ENCODE peak calls at places on chromosome 3, in ten cellular contexts. One of them, this sample, is unnamed.

GRCh38 chr3:106007512-106007911 is 138.7 kb upstream of the CBLB start:
- DNase-seq in testis: no peak
- DNase-seq in HFF-Myc: no peak
- DNase-seq in osteocyte: no peak
- DNase-seq in NB4: no peak
- DNase-seq in A549: no peak
- DNase-seq in fibroblast of lung: no peak
- DNase-seq in K562: no peak
- DNase-seq in neural crest cell: no peak
- DNase-seq in bronchial epithelial cell: no peak
- DNase-seq in this sample: no peak

GRCh38 chr3:5197470-5198312 is 10.2 kb downstream of the EDEM1 start:
- DNase-seq in HFF-Myc: no peak
- DNase-seq in K562: peak; percentile 30
- DNase-seq in bronchial epithelial cell: peak; percentile 82
- DNase-seq in A549: no peak
- DNase-seq in testis: no peak
- DNase-seq in fibroblast of lung: peak; percentile 43
- DNase-seq in osteocyte: no peak
- DNase-seq in neural crest cell: no peak
- DNase-seq in NB4: peak; percentile 73
- DNase-seq in this sample: peak; percentile 68

GRCh38 chr3:15206662-15207576 is 873 bp downstream of the CAPN7 start:
- DNase-seq in A549: peak; percentile 19
- DNase-seq in osteocyte: no peak
- DNase-seq in testis: peak; percentile 55
- DNase-seq in K562: peak; percentile 59
- DNase-seq in fibroblast of lung: peak; percentile 51
- DNase-seq in bronchial epithelial cell: peak; percentile 58
- DNase-seq in HFF-Myc: no peak
- DNase-seq in neural crest cell: peak; percentile 8
- DNase-seq in NB4: peak; percentile 66
- DNase-seq in this sample: peak; percentile 20

GRCh38 chr3:143442761-143443477 is 323.3 kb downstream of the CHST2 start:
- DNase-seq in A549: no peak
- DNase-seq in K562: no peak
- DNase-seq in fibroblast of lung: peak; percentile 58
- DNase-seq in HFF-Myc: no peak
- DNase-seq in neural crest cell: no peak
- DNase-seq in NB4: no peak
- DNase-seq in testis: no peak
- DNase-seq in bronchial epithelial cell: peak; percentile 36
- DNase-seq in osteocyte: no peak
- DNase-seq in this sample: no peak

GRCh38 chr3:140128217-140129137 is 193.5 kb downstream of the CLSTN2 start:
- DNase-seq in fibroblast of lung: no peak
- DNase-seq in HFF-Myc: peak; percentile 7
- DNase-seq in testis: peak; percentile 60
- DNase-seq in osteocyte: no peak
- DNase-seq in neural crest cell: peak; percentile 8
- DNase-seq in K562: peak; percentile 55
- DNase-seq in A549: peak; percentile 10
- DNase-seq in bronchial epithelial cell: peak; percentile 7
- DNase-seq in NB4: peak; percentile 28
- DNase-seq in this sample: peak; percentile 13

GRCh38 chr3:159941043-159941994 is 47.3 kb upstream of the IL12A start:
- DNase-seq in testis: no peak
- DNase-seq in K562: no peak
- DNase-seq in HFF-Myc: no peak
- DNase-seq in fibroblast of lung: peak; percentile 23
- DNase-seq in neural crest cell: no peak
- DNase-seq in NB4: no peak
- DNase-seq in A549: no peak
- DNase-seq in osteocyte: no peak
- DNase-seq in bronchial epithelial cell: peak; percentile 69
- DNase-seq in this sample: peak; percentile 27

GRCh38 chr3:14166877-14167605 is 11.4 kb downstream of the XPC start:
- DNase-seq in bronchial epithelial cell: peak; percentile 66
- DNase-seq in K562: no peak
- DNase-seq in osteocyte: no peak
- DNase-seq in HFF-Myc: no peak
- DNase-seq in NB4: no peak
- DNase-seq in fibroblast of lung: no peak
- DNase-seq in A549: no peak
- DNase-seq in neural crest cell: no peak
- DNase-seq in testis: no peak
- DNase-seq in this sample: no peak

GRCh38 chr3:44584646-44585501 is at the start of gene ZNF660:
- DNase-seq in bronchial epithelial cell: peak; percentile 51
- DNase-seq in neural crest cell: peak; percentile 72
- DNase-seq in K562: peak; percentile 13
- DNase-seq in osteocyte: peak; percentile 91
- DNase-seq in fibroblast of lung: peak; percentile 83
- DNase-seq in NB4: peak; percentile 94
- DNase-seq in testis: peak; percentile 58
- DNase-seq in A549: no peak
- DNase-seq in HFF-Myc: peak; percentile 19
- DNase-seq in this sample: peak; percentile 58

GRCh38 chr3:155233213-155233612 is 60.3 kb downstream of the STRIT1 start:
- DNase-seq in osteocyte: no peak
- DNase-seq in A549: no peak
- DNase-seq in NB4: no peak
- DNase-seq in neural crest cell: no peak
- DNase-seq in bronchial epithelial cell: peak; percentile 62
- DNase-seq in HFF-Myc: no peak
- DNase-seq in fibroblast of lung: peak; percentile 70
- DNase-seq in testis: peak; percentile 80
- DNase-seq in K562: peak; percentile 16
- DNase-seq in this sample: no peak

GRCh38 chr3:20999661-21000060 is 751.3 kb downstream of the ZNF385D start:
- DNase-seq in osteocyte: no peak
- DNase-seq in HFF-Myc: no peak
- DNase-seq in testis: no peak
- DNase-seq in NB4: no peak
- DNase-seq in fibroblast of lung: peak; percentile 67
- DNase-seq in neural crest cell: no peak
- DNase-seq in A549: no peak
- DNase-seq in bronchial epithelial cell: no peak
- DNase-seq in K562: no peak
- DNase-seq in this sample: no peak

GRCh38 chr3:120182613-120183524 is 88.6 kb upstream of the GSK3B start:
- DNase-seq in NB4: peak; percentile 29
- DNase-seq in neural crest cell: no peak
- DNase-seq in A549: no peak
- DNase-seq in bronchial epithelial cell: peak; percentile 49
- DNase-seq in osteocyte: peak; percentile 48
- DNase-seq in fibroblast of lung: no peak
- DNase-seq in K562: peak; percentile 6
- DNase-seq in HFF-Myc: no peak
- DNase-seq in testis: no peak
- DNase-seq in this sample: no peak
- TF ChIP-seq CTCF in NB4: no peak
- TF ChIP-seq CTCF in neural crest cell: no peak
- TF ChIP-seq CTCF in A549: peak; percentile 64
- TF ChIP-seq CTCF in bronchial epithelial cell: peak; percentile 28
- TF ChIP-seq CTCF in osteocyte: peak; percentile 60
- TF ChIP-seq CTCF in fibroblast of lung: peak; percentile 52
- TF ChIP-seq CTCF in K562: peak; percentile 22
- TF ChIP-seq CTCF in HFF-Myc: peak; percentile 37
- TF ChIP-seq CTCF in testis: no peak
- TF ChIP-seq CTCF in this sample: peak; percentile 23

DNA sequence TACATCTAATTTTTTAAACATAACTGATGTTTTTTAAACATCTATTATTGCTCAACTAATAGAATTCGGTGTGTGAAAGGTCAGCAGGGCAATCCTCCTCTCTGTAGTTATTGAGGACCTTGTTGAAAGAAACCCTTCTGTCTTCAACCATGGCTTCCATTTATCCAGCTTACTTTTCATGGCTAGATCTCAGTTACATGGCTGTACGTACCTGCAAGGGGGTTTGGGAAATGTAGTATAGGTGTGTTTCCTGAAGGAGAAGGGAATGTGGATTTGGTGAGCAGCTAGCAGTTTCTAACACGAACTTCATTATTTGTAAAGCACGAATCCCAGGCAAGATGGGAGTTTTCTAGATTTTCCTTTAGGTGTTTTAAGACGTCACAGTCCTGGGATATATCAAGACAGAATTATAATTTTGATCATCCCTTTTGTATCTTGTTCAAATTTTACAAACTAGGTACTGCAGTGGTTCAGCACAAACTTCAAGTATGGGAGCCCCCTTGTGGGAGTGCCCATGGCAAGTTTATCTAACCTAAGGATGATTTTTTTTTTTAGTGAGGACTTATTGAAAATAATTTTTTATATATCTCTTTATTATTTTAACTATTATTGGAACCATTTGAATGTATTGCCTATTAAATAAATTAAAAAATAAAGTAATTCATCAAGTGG is 41.6 kb downstream of the FBXL2 start:
- DNase-seq in bronchial epithelial cell: no peak
- DNase-seq in osteocyte: no peak
- DNase-seq in testis: no peak
- DNase-seq in A549: no peak
- DNase-seq in neural crest cell: no peak
- DNase-seq in HFF-Myc: no peak
- DNase-seq in fibroblast of lung: no peak
- DNase-seq in NB4: peak; percentile 6
- DNase-seq in K562: no peak
- DNase-seq in this sample: no peak
- TF ChIP-seq CTCF in bronchial epithelial cell: no peak
- TF ChIP-seq CTCF in osteocyte: peak; percentile 53
- TF ChIP-seq CTCF in testis: no peak
- TF ChIP-seq CTCF in A549: peak; percentile 34
- TF ChIP-seq CTCF in neural crest cell: peak; percentile 36
- TF ChIP-seq CTCF in HFF-Myc: no peak
- TF ChIP-seq CTCF in fibroblast of lung: peak; percentile 34
- TF ChIP-seq CTCF in NB4: no peak
- TF ChIP-seq CTCF in K562: peak; percentile 7
- TF ChIP-seq CTCF in this sample: peak; percentile 36

GRCh38 chr3:194637066-194637465 is 3.8 kb upstream of the TMEM44 start:
- DNase-seq in A549: no peak
- DNase-seq in fibroblast of lung: no peak
- DNase-seq in neural crest cell: no peak
- DNase-seq in osteocyte: peak; percentile 56
- DNase-seq in HFF-Myc: no peak
- DNase-seq in bronchial epithelial cell: peak; percentile 19
- DNase-seq in NB4: no peak
- DNase-seq in testis: no peak
- DNase-seq in K562: no peak
- DNase-seq in this sample: no peak

GRCh38 chr3:194632211-194632982 is 822 bp downstream of the TMEM44 start:
- DNase-seq in testis: peak; percentile 33
- DNase-seq in osteocyte: no peak
- DNase-seq in NB4: no peak
- DNase-seq in A549: peak; percentile 24
- DNase-seq in HFF-Myc: no peak
- DNase-seq in K562: peak; percentile 58
- DNase-seq in bronchial epithelial cell: peak; percentile 19
- DNase-seq in neural crest cell: no peak
- DNase-seq in fibroblast of lung: no peak
- DNase-seq in this sample: no peak

GRCh38 chr3:194631696-194632095 is 1.5 kb downstream of the TMEM44 start:
- DNase-seq in fibroblast of lung: no peak
- DNase-seq in NB4: no peak
- DNase-seq in K562: no peak
- DNase-seq in testis: no peak
- DNase-seq in HFF-Myc: no peak
- DNase-seq in bronchial epithelial cell: no peak
- DNase-seq in neural crest cell: no peak
- DNase-seq in A549: no peak
- DNase-seq in osteocyte: no peak
- DNase-seq in this sample: no peak

GRCh38 chr3:194632983-194633348 is 253 bp downstream of the TMEM44 start:
- DNase-seq in bronchial epithelial cell: no peak
- DNase-seq in osteocyte: no peak
- DNase-seq in K562: no peak
- DNase-seq in A549: peak; percentile 21
- DNase-seq in testis: peak; percentile 37
- DNase-seq in neural crest cell: peak; percentile 49
- DNase-seq in NB4: no peak
- DNase-seq in HFF-Myc: no peak
- DNase-seq in fibroblast of lung: peak; percentile 40
- DNase-seq in this sample: no peak

DNA sequence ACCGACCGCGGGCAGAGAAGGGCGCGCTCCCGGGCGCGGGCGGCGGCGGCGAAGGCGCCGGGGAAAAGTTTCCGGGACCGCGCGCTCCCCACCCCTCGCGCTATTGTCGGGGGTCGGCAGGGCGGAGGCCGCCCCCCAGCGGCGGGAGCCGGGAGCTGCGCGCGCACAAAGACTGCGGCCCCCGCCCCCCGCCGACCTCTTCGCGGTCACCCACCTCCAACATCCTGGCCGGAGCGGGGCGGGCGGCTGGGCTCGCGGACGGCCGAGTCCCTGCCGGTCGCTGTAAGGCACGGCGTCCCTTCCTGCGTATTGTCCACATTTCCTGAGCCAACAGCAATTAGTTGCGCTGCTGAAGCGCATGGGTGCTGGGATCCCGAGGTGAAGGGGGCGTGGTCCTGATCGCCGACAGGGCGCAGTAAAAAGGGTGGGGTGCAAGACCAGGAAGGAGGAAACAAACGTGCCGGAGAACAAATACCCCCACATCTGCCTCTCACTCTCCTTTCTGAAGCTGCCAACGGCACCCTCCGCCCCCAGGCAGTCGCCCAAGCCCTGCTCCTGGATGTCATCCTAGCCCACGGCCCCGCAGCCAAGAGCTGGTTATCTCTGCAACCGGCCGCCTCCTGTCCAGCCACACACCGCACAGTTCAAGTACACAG is at the start of gene TMEM44:
- DNase-seq in K562: peak; percentile 91
- DNase-seq in fibroblast of lung: peak; percentile 80
- DNase-seq in A549: peak; percentile 74
- DNase-seq in HFF-Myc: no peak
- DNase-seq in osteocyte: peak; percentile 89
- DNase-seq in neural crest cell: peak; percentile 81
- DNase-seq in testis: peak; percentile 73
- DNase-seq in bronchial epithelial cell: peak; percentile 73
- DNase-seq in NB4: peak; percentile 91
- DNase-seq in this sample: peak; percentile 88
- TF ChIP-seq CTCF in K562: peak; percentile 76
- TF ChIP-seq CTCF in fibroblast of lung: no peak
- TF ChIP-seq CTCF in A549: peak; percentile 69
- TF ChIP-seq CTCF in HFF-Myc: peak; percentile 44
- TF ChIP-seq CTCF in osteocyte: peak; percentile 76
- TF ChIP-seq CTCF in neural crest cell: peak; percentile 72
- TF ChIP-seq CTCF in testis: peak; percentile 69
- TF ChIP-seq CTCF in bronchial epithelial cell: peak; percentile 38
- TF ChIP-seq CTCF in NB4: peak; percentile 47
- TF ChIP-seq CTCF in this sample: peak; percentile 24

DNA sequence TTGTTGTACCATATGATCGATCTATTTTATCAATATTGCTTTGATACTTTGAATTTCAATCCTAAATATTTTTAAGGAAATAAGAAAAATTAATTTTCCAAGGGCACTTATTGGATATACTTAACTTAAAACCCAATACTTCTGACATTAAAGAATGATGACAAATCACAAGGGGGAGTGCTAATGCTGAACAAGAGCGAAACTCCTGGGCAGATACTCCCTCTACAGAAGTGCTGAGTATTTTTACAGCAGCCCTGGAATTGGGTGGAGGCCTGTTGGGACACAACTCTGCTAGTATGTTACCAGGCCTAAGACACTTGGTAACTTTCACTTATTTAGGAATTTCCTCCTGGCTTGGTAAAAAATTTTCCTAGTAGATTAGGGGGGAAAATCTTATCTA is 46.2 kb downstream of the DENND6A start:
- DNase-seq in A549: peak; percentile 3
- DNase-seq in K562: peak; percentile 5
- DNase-seq in NB4: peak; percentile 23
- DNase-seq in osteocyte: no peak
- DNase-seq in neural crest cell: no peak
- DNase-seq in bronchial epithelial cell: peak; percentile 79
- DNase-seq in HFF-Myc: peak; percentile 14
- DNase-seq in fibroblast of lung: peak; percentile 44
- DNase-seq in testis: peak; percentile 50
- DNase-seq in this sample: no peak
- TF ChIP-seq CTCF in A549: peak; percentile 24
- TF ChIP-seq CTCF in K562: peak; percentile 5
- TF ChIP-seq CTCF in NB4: no peak
- TF ChIP-seq CTCF in osteocyte: peak; percentile 47
- TF ChIP-seq CTCF in neural crest cell: no peak
- TF ChIP-seq CTCF in bronchial epithelial cell: peak; percentile 25
- TF ChIP-seq CTCF in HFF-Myc: no peak
- TF ChIP-seq CTCF in fibroblast of lung: no peak
- TF ChIP-seq CTCF in testis: peak; percentile 8
- TF ChIP-seq CTCF in this sample: no peak

This sample was measured in GM06990.